ENCODE peak calls at places on chromosomes 4 and X, in seven cellular contexts. C is CD8-positive, alpha-beta T cell; S is iPS DF 6.9; P is cardiac muscle cell; E is left lung; N is dorsolateral prefrontal cortex; M is naive thymus-derived CD4-positive, alpha-beta T cell. A is an unnamed sample.
A peak's percentile ranks its signal among the peaks of the same experiment; 100 is the strongest.

GRCh38 chr4:142473960-142474338 is 372.2 kb downstream of the INPP4B start:
- DNase-seq in P (no peak), C (no peak), N (no peak), M (no peak), S (no peak), E (no peak), A (no peak)

GRCh38 chr4:149409186-149410056 is 406.2 kb downstream of the IQCM start:
- DNase-seq in N (no peak), E (no peak), C (no peak), P (peak; percentile 84), M (no peak), S (no peak), A (no peak)

GRCh38 chr4:138405439-138405838 is 163.3 kb upstream of the SLC7A11 start:
- DNase-seq in P (no peak), E (no peak), C (no peak), M (no peak), S (no peak), N (no peak), A (no peak)

GRCh38 chr4:2256156-2256731 is 5.7 kb downstream of the MXD4 start:
- DNase-seq in C (no peak), M (no peak), P (no peak), E (no peak), S (no peak), N (peak; percentile 15), A (no peak)

GRCh38 chr4:156422576-156422975 is 468.9 kb upstream of the CTSO start:
- DNase-seq in E (no peak), P (peak; percentile 3), M (no peak), N (no peak), C (no peak), S (no peak), A (no peak)

GRCh38 chr4:148469938-148470337 is 27.7 kb upstream of the NR3C2 start:
- DNase-seq in M (no peak), N (no peak), E (no peak), P (no peak), C (no peak), S (no peak), A (no peak)

GRCh38 chr4:81747242-81747930 is 275.7 kb upstream of the RASGEF1B start:
- DNase-seq in C (no peak), M (no peak), P (peak; percentile 15), E (no peak), S (no peak), N (no peak), A (no peak)

GRCh38 chr4:144633215-144633614 is 12.7 kb upstream of the HHIP start:
- DNase-seq in P (no peak), E (no peak), C (no peak), N (no peak), S (no peak), M (no peak), A (no peak)

GRCh38 chr4:7472443-7473013 is 37.8 kb upstream of the PSAPL1 start:
- DNase-seq in N (no peak), P (no peak), S (no peak), C (no peak), E (no peak), M (no peak), A (no peak)

GRCh38 chr4:41541697-41542096 is 3.7 kb downstream of the LIMCH1 start:
- DNase-seq in N (no peak), M (no peak), E (no peak), C (no peak), P (peak; percentile 47), S (no peak), A (no peak)

GRCh38 chr4:150209140-150209829 is 131.0 kb downstream of the DCLK2 start:
- DNase-seq in N (no peak), M (no peak), E (peak; percentile 51), P (peak; percentile 83), S (no peak), C (no peak), A (peak; percentile 41)

GRCh38 chr4:26076000-26076587 is 162.1 kb downstream of the SMIM20 start:
- DNase-seq in E (no peak), N (no peak), C (no peak), M (no peak), P (peak; percentile 37), S (no peak), A (no peak)

GRCh38 chr4:175277816-175278215 is 359.7 kb downstream of the ADAM29 start:
- DNase-seq in N (no peak), M (no peak), C (no peak), S (no peak), P (no peak), E (no peak), A (no peak)

GRCh38 chr4:151226004-151226932 is 50.7 kb upstream of the PRSS48 start:
- DNase-seq in E (no peak), P (peak; percentile 89), M (no peak), C (no peak), N (no peak), S (no peak), A (no peak)

GRCh38 chr4:159922119-159922518 is 819.2 kb downstream of the RAPGEF2 start:
- DNase-seq in E (no peak), C (no peak), P (no peak), S (no peak), M (no peak), N (no peak), A (no peak)

GRCh38 chr4:8891646-8892555 is 20.3 kb upstream of the HMX1 start:
- DNase-seq in S (no peak), E (no peak), P (no peak), N (no peak), C (no peak), M (no peak), A (no peak)

GRCh38 chr4:184756399-184756798 is 22.5 kb upstream of the CENPU start:
- DNase-seq in S (no peak), P (peak; percentile 94), C (no peak), N (no peak), E (no peak), M (no peak), A (no peak)

GRCh38 chrX:72255445-72255844 is 16.6 kb upstream of the ERCC6L start:
- DNase-seq in M (no peak), P (no peak), S (no peak), C (no peak), N (no peak), E (peak; percentile 46), A (no peak)

GRCh38 chr4:55397024-55397520 is 1.3 kb downstream of the TMEM165 start:
- DNase-seq in S (no peak), N (no peak), C (no peak), E (no peak), M (no peak), P (peak; percentile 67), A (no peak)

GRCh38 chrX:108584617-108585211 is 145.1 kb downstream of the COL4A5 start:
- DNase-seq in S (peak; percentile 11), P (peak; percentile 11), E (no peak), N (no peak), M (no peak), C (no peak), A (no peak)

GRCh38 chr4:183631577-183632198 is 27.3 kb downstream of the RWDD4 start:
- DNase-seq in N (no peak), S (no peak), P (no peak), E (no peak), M (no peak), C (no peak), A (no peak)

GRCh38 chr4:183628189-183628588 is 30.8 kb downstream of the RWDD4 start:
- DNase-seq in C (no peak), P (no peak), E (no peak), N (no peak), S (no peak), M (no peak), A (no peak)

GRCh38 chr4:183621875-183622274 is 37.1 kb downstream of the RWDD4 start:
- DNase-seq in E (no peak), C (no peak), P (no peak), S (no peak), M (no peak), N (no peak), A (no peak)

GRCh38 chr4:183624548-183624947 is 34.4 kb downstream of the RWDD4 start:
- DNase-seq in M (no peak), N (no peak), C (no peak), S (no peak), P (no peak), E (no peak), A (no peak)

DNA sequence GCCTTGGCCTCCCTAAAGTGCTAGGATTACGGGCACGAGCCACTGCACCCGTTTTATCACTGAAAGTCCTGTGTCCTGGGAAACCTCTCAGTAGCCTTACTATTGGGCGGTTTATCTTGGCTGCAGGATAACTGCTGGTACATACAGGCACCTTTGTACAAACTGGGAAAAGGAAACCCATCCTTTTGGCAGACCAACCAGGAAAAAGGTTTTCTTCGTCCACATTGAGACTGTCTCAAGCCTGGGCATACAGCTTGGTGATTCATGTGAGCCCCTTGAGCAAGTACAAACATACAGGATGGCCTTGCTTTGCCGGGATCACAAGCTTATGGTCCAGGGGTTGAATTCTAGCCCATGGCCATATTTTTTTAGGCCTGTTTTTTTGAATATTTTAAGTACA is 32.8 kb downstream of the RWDD4 start:
- DNase-seq in N (no peak), C (no peak), M (no peak), P (no peak), S (no peak), E (no peak), A (no peak)
- H3K27ac ChIP-seq in N (no peak overlapping the region), C (no peak overlapping the region), M (no peak overlapping the region), P (no peak overlapping the region), S (no peak overlapping the region), E (no peak overlapping the region), A (no peak overlapping the region)

GRCh38 chr4:3368841-3369760 is 72.7 kb upstream of the HGFAC start:
- DNase-seq in N (no peak), E (no peak), M (peak; percentile 21), P (peak; percentile 36), C (no peak), S (no peak), A (no peak)
- H3K4me3 ChIP-seq in N (peak overlapping the region; percentile 50), E (no peak overlapping the region), M (peak overlapping the region; percentile 45), P (no peak overlapping the region), C (peak overlapping the region; percentile 34), S (no peak overlapping the region), A (no peak overlapping the region)

GRCh38 chrX:155434906-155435743 is 23.3 kb downstream of the F8A3 start:
- DNase-seq in M (no peak), P (peak; percentile 0), S (no peak), C (no peak), E (no peak), N (no peak), A (no peak)
- H3K27ac ChIP-seq in M (no peak overlapping the region), P (no peak overlapping the region), S (no peak overlapping the region), C (no peak overlapping the region), E (no peak overlapping the region), N (no peak overlapping the region), A (no peak overlapping the region)

GRCh38 chrX:102950908-102951866 is 14.1 kb downstream of the RAB40AL start:
- DNase-seq in C (peak; percentile 9), P (peak; percentile 50), S (no peak), M (peak; percentile 57), N (no peak), E (no peak), A (peak; percentile 27)
- H3K4me3 ChIP-seq in C (peak overlapping the region; percentile 17), P (peak overlapping the region; percentile 14), S (peak overlapping the region; percentile 22), M (peak overlapping the region; percentile 68), N (peak overlapping the region; percentile 20), E (no peak overlapping the region), A (no peak overlapping the region)

A was measured in HepG2.